ENCODE peak calls at places on chromosomes 6 and 20, in six cellular contexts. C, T, V, B, E and O are unnamed samples.

GRCh38 chr6:7424967-7425807 is 35.6 kb downstream of the RIOK1 start:
- DNase-seq in V (peak), B (peak), T (no peak), C (peak), E (no peak), O (no peak)

GRCh38 chr6:3316363-3316762 is 57.6 kb downstream of the PSMG4 start:
- DNase-seq in V (no peak), C (no peak), E (no peak), T (no peak), B (no peak), O (no peak)

GRCh38 chr6:149750136-149750609 is 632 bp downstream of the PCMT1 start:
- DNase-seq in B (peak), V (peak), T (peak), C (peak), E (no peak), O (peak)

GRCh38 chr6:14516947-14517346 is 399.4 kb downstream of the CD83 start:
- DNase-seq in C (no peak), B (no peak), V (no peak), E (no peak), T (no peak), O (no peak)

GRCh38 chr20:7770578-7770977 is 169.7 kb downstream of the HAO1 start:
- DNase-seq in E (peak), C (no peak), B (peak), V (peak), T (no peak), O (no peak)

GRCh38 chr20:973785-974194 is 28.3 kb downstream of the RSPO4 start:
- DNase-seq in V (peak), E (no peak), B (peak), T (no peak), C (peak), O (peak)

GRCh38 chr20:59084041-59084841 is 41.7 kb upstream of the PRELID3B start:
- DNase-seq in T (peak), B (no peak), E (no peak), C (no peak), V (no peak), O (no peak)

GRCh38 chr20:63060057-63060991 is 53.6 kb upstream of the BHLHE23 start:
- DNase-seq in T (no peak), C (peak), E (no peak), B (no peak), V (peak), O (no peak)

GRCh38 chr6:36787210-36787609 is 52.0 kb downstream of the CPNE5 start:
- DNase-seq in C (no peak), T (no peak), V (no peak), E (no peak), B (no peak), O (no peak)

DNA sequence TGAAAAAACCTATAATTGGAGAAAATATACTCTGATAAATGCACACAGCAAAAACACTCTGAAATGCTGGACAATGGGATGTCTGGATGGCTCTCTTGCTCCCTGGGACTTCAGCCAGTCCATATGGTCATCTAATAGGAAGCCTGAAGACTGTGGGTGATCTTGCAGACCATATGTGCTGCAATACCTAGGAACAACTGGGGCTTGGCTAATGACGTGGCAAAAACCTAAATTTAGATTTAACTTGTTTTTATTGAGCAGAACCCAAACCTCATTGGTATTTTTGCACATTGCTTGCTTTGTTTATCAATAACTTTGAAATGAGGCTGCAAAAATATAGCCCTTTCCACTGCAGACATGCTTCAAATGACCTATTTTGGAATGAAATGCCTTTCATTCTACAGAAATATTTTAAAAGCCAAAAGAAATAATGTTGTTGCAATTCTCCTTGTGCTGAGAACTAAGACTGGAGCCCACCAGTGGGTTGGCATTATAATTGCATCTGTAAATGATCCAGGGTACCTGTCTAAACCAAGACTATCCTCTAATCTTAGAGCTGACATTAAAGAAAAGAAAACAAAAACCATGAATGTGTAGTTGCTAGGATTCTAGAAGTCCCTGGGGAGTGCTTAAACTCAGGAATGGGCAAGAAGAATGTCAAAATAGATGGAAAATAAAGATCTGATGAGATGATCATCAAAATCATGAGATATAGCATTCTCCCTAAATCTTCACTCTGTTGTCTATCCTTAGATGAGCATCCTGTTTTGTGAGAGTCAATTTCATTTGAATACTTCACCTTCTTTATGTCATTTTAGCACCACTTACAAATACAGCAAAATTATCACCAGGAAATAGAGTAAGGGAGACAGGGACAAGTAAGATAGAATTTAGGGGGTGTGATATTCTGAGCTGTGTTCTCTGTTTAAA is 152.1 kb upstream of the RIMS1 start:
- DNase-seq in C (no peak), B (no peak), T (no peak), E (no peak), V (no peak), O (no peak)
- TF ChIP-seq CTCF in C (no peak), B (no peak), T (no peak), E (no peak), V (no peak), O (no peak)

DNA sequence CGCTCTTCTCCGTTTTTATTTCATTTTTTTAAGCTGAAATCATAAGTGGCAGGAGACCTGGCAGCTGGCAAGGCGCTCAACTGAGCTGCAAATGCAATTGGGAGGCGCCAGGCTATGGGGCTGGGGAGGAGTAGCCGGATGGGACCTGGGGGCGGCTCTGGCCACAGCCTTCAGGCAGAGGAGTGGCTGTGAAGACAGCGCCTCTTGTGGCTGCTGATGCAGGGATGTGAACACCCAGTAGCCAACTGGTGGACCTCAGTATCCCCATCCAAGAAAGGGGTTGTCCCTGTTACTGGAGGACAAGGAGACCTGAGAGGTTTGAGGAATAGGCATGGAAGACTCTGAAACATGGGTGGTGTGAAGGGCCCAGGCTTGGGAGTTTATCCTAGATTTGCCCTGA is 12.6 kb downstream of the KCNK17 start:
- DNase-seq in E (no peak), B (no peak), T (no peak), V (peak), C (no peak), O (no peak)
- TF ChIP-seq CTCF in E (peak), B (no peak), T (no peak), V (peak), C (no peak), O (no peak)

GRCh38 chr6:155340464-155341129 is 26.3 kb upstream of the TFB1M start:
- DNase-seq in B (peak), E (no peak), T (no peak), V (peak), C (no peak), O (no peak)
- TF ChIP-seq CTCF in B (peak), E (peak), T (no peak), V (peak), C (no peak), O (no peak)

GRCh38 chr20:20130399-20130798 is 78.1 kb downstream of the CFAP61 start:
- DNase-seq in E (no peak), B (peak), C (no peak), T (no peak), V (peak), O (no peak)
- TF ChIP-seq CTCF in E (peak), B (peak), C (no peak), T (no peak), V (peak), O (no peak)

GRCh38 chr20:18024606-18025127 is 33.0 kb downstream of the OVOL2 start:
- DNase-seq in V (no peak), B (no peak), C (no peak), E (no peak), T (no peak), O (no peak)

GRCh38 chr20:18016772-18017171 is 40.9 kb downstream of the OVOL2 start:
- DNase-seq in B (no peak), C (no peak), T (no peak), E (no peak), V (no peak), O (no peak)

GRCh38 chr20:18018100-18018499 is 39.6 kb downstream of the OVOL2 start:
- DNase-seq in V (no peak), C (no peak), B (no peak), E (no peak), T (no peak), O (no peak)

GRCh38 chr20:18020931-18021330 is 36.8 kb downstream of the OVOL2 start:
- DNase-seq in T (no peak), E (no peak), B (no peak), C (no peak), V (no peak), O (no peak)

DNA sequence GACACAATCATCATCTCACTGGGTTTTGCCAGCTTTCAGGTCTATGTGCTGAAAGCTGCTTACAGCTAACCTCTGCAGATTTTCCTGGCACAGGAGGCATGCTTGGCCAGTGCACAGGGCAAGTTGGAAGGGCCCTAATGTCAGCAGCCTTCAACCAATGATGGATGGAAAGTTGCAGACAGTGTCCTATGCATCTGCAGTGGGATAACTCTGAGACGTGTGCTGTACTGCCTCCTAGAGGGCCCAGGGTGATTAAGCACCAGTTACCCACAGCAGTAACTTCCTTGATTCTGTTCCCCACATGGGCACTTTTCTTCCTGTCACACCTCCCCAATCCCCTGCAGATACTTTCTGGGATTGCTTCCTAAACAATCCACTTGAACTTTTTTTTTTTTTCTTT is 38.6 kb downstream of the OVOL2 start:
- DNase-seq in B (peak), E (no peak), V (peak), C (no peak), T (no peak), O (no peak)
- TF ChIP-seq CTCF in B (peak), E (peak), V (peak), C (no peak), T (no peak), O (no peak)

GRCh38 chr6:109977791-109978173 is 329 bp upstream of the GPR6 start:
- DNase-seq in T (no peak), V (no peak), E (no peak), C (no peak), B (no peak), O (no peak)

GRCh38 chr6:109979033-109979921 is 1.2 kb downstream of the GPR6 start:
- DNase-seq in C (no peak), B (no peak), T (no peak), V (no peak), E (no peak), O (no peak)

GRCh38 chr6:109978174-109979032 is at the start of gene GPR6:
- DNase-seq in T (peak), B (peak), V (peak), E (peak), C (peak), O (peak)
- TF ChIP-seq CTCF in T (no peak), B (no peak), V (no peak), E (no peak), C (no peak), O (no peak)

DNA sequence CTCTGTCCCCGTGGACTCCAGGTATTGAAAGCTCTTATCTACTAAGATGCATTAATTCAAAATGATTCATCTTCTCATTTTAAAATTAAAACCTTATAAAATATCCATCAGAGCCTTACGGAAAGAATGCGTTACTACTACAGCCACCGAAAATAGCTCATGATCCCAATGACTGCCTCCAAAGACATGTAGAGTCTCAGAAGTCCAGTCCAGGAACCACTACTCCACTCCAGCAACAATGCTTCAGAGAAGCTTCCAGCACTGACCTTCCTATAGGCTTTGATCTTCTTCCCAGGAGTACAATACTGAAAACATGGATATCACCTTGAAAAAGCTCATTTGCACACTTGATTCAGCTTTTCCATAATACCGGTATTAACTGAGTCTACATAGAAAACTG is 94.3 kb downstream of the CHD6 start:
- DNase-seq in C (no peak), B (no peak), V (no peak), E (no peak), T (no peak), O (no peak)
- TF ChIP-seq CTCF in C (no peak), B (no peak), V (no peak), E (no peak), T (no peak), O (no peak)

DNA sequence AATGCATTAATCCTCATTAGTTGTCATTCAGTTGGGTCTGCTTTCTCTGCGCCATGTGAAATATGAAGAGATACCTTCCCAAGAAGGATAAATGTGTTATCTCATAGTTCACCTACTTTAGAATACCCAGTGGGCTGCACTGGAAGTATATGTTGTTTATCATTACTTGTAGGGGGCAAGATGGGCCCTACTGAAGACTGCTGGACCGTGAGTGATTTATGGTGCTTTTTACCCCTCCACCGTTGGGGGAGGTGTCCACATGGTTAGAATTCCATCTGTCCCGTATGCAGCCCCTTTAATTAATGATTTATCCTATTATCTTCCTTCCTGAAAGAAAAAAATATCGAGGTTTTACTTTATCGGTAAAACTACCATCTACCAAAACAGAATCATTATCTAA is 97.0 kb downstream of the TSHZ2 start:
- DNase-seq in B (no peak), V (no peak), E (no peak), C (no peak), T (no peak), O (no peak)
- TF ChIP-seq CTCF in B (no peak), V (no peak), E (no peak), C (no peak), T (no peak), O (no peak)

DNA sequence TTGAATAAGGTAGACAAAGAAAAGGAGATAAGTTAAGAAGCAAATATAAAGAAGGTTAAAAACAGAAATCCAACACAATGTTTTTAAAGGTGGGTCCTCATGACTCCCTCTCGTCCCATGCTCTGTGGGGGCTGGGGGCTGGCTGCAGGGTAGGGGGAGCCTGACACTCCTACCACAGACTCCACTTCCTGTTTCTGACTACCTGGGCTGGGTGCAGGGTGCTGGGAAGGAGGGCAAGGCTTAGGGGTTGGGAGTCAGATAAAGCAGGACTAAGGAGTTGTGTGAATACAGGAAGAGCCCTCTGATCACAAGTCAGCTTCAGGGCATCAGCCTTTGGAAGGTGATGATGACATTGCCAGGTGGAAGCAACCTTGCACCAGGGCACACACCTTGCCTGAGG is 277.0 kb upstream of the SGK1 start:
- DNase-seq in T (no peak), E (no peak), C (no peak), B (no peak), V (no peak), O (no peak)
- TF ChIP-seq CTCF in T (no peak), E (no peak), C (no peak), B (no peak), V (no peak), O (no peak)